ENCODE peak calls at places on chromosomes 7 and 10, in four cellular contexts. One of them, this sample, is unnamed.

GRCh38 chr10:78377362-78377761 is 343.7 kb downstream of the RPS24 start:
- DNase-seq in HTR-8/SVneo: no peak
- DNase-seq in Ammon's horn: no peak
- DNase-seq in OCI-LY7: no peak
- DNase-seq in this sample: no peak

GRCh38 chr10:49174261-49174925 is 13.8 kb downstream of the TMEM273 start:
- DNase-seq in HTR-8/SVneo: no peak
- DNase-seq in Ammon's horn: no peak
- DNase-seq in OCI-LY7: peak; percentile 34
- DNase-seq in this sample: no peak

GRCh38 chr7:117950601-117951278 is 77.5 kb upstream of the CTTNBP2 start:
- DNase-seq in HTR-8/SVneo: no peak
- DNase-seq in Ammon's horn: no peak
- DNase-seq in OCI-LY7: no peak
- DNase-seq in this sample: no peak

GRCh38 chr10:79459243-79459642 is 13.8 kb upstream of the ZCCHC24 start:
- DNase-seq in HTR-8/SVneo: no peak
- DNase-seq in Ammon's horn: no peak
- DNase-seq in OCI-LY7: no peak
- DNase-seq in this sample: no peak

GRCh38 chr10:22805304-22805703 is 90.9 kb upstream of the PIP4K2A start:
- DNase-seq in HTR-8/SVneo: no peak
- DNase-seq in Ammon's horn: peak; percentile 80
- DNase-seq in OCI-LY7: no peak
- DNase-seq in this sample: no peak

GRCh38 chr10:43939939-43940810 is 291.5 kb upstream of the ZNF32 start:
- DNase-seq in HTR-8/SVneo: no peak
- DNase-seq in Ammon's horn: peak; percentile 27
- DNase-seq in OCI-LY7: peak; percentile 45
- DNase-seq in this sample: no peak

GRCh38 chr10:44854693-44855350 is 56.3 kb upstream of the TMEM72 start:
- DNase-seq in HTR-8/SVneo: no peak
- DNase-seq in Ammon's horn: peak; percentile 62
- DNase-seq in OCI-LY7: no peak
- DNase-seq in this sample: no peak

GRCh38 chr10:117534321-117535044 is 8.1 kb upstream of the EMX2 start:
- DNase-seq in HTR-8/SVneo: no peak
- DNase-seq in Ammon's horn: no peak
- DNase-seq in OCI-LY7: no peak
- DNase-seq in this sample: no peak

GRCh38 chr10:114755537-114755936 is 66.0 kb upstream of the FHIP2A start:
- DNase-seq in HTR-8/SVneo: no peak
- DNase-seq in Ammon's horn: no peak
- DNase-seq in OCI-LY7: no peak
- DNase-seq in this sample: peak; percentile 12

GRCh38 chr10:49608925-49609282 is 1.2 kb upstream of the SLC18A3 start:
- DNase-seq in HTR-8/SVneo: no peak
- DNase-seq in Ammon's horn: no peak
- DNase-seq in OCI-LY7: no peak
- DNase-seq in this sample: no peak

GRCh38 chr7:108452707-108453106 is 3.5 kb downstream of the NRCAM start:
- DNase-seq in HTR-8/SVneo: no peak
- DNase-seq in Ammon's horn: peak; percentile 44
- DNase-seq in OCI-LY7: peak; percentile 45
- DNase-seq in this sample: peak; percentile 28

GRCh38 chr10:5234106-5234877 is 37.7 kb downstream of the AKR1C4 start:
- DNase-seq in HTR-8/SVneo: no peak
- DNase-seq in Ammon's horn: peak; percentile 28
- DNase-seq in OCI-LY7: no peak
- DNase-seq in this sample: peak; percentile 46

GRCh38 chr7:157907998-157908782 is 571.4 kb downstream of the DNAJB6 start:
- DNase-seq in HTR-8/SVneo: no peak
- DNase-seq in Ammon's horn: peak; percentile 46
- DNase-seq in OCI-LY7: no peak
- DNase-seq in this sample: no peak

GRCh38 chr10:133334495-133335237 is 2.0 kb downstream of the CALY start:
- DNase-seq in HTR-8/SVneo: no peak
- DNase-seq in Ammon's horn: no peak
- DNase-seq in OCI-LY7: no peak
- DNase-seq in this sample: no peak

GRCh38 chr7:135690566-135690965 is 28.3 kb downstream of the STMP1 start:
- DNase-seq in HTR-8/SVneo: no peak
- DNase-seq in Ammon's horn: no peak
- DNase-seq in OCI-LY7: no peak
- DNase-seq in this sample: no peak

GRCh38 chr10:125094826-125095225 is 65.5 kb downstream of the CTBP2 start:
- DNase-seq in HTR-8/SVneo: no peak
- DNase-seq in Ammon's horn: no peak
- DNase-seq in OCI-LY7: no peak
- DNase-seq in this sample: no peak

GRCh38 chr7:112481833-112482669 is 1.3 kb downstream of the LSMEM1 start:
- DNase-seq in HTR-8/SVneo: peak; percentile 37
- DNase-seq in Ammon's horn: no peak
- DNase-seq in OCI-LY7: no peak
- DNase-seq in this sample: peak; percentile 56

GRCh38 chr10:78332699-78333098 is 299.0 kb downstream of the RPS24 start:
- DNase-seq in HTR-8/SVneo: no peak
- DNase-seq in Ammon's horn: no peak
- DNase-seq in OCI-LY7: no peak
- DNase-seq in this sample: no peak

GRCh38 chr7:54581511-54581910 is 39.3 kb downstream of the VSTM2A start:
- DNase-seq in HTR-8/SVneo: no peak
- DNase-seq in Ammon's horn: no peak
- DNase-seq in OCI-LY7: no peak
- DNase-seq in this sample: no peak

GRCh38 chr7:5367661-5368060 is 56.0 kb downstream of the TNRC18 start:
- DNase-seq in HTR-8/SVneo: no peak
- DNase-seq in Ammon's horn: no peak
- DNase-seq in OCI-LY7: no peak
- DNase-seq in this sample: no peak

GRCh38 chr10:58625070-58625469 is 112.4 kb downstream of the BICC1 start:
- DNase-seq in HTR-8/SVneo: no peak
- DNase-seq in Ammon's horn: no peak
- DNase-seq in OCI-LY7: no peak
- DNase-seq in this sample: no peak

GRCh38 chr10:52280051-52280450 is 34.0 kb upstream of the DKK1 start:
- DNase-seq in HTR-8/SVneo: no peak
- DNase-seq in Ammon's horn: no peak
- DNase-seq in OCI-LY7: no peak
- DNase-seq in this sample: no peak

GRCh38 chr7:117781707-117782106 is 91.5 kb downstream of the CTTNBP2 start:
- DNase-seq in HTR-8/SVneo: no peak
- DNase-seq in Ammon's horn: no peak
- DNase-seq in OCI-LY7: no peak
- DNase-seq in this sample: no peak

GRCh38 chr10:110445871-110446270 is 51.8 kb upstream of the DUSP5 start:
- DNase-seq in HTR-8/SVneo: no peak
- DNase-seq in Ammon's horn: no peak
- DNase-seq in OCI-LY7: no peak
- DNase-seq in this sample: no peak

GRCh38 chr10:65176994-65177393 is 1655.8 kb downstream of the REEP3 start:
- DNase-seq in HTR-8/SVneo: no peak
- DNase-seq in Ammon's horn: no peak
- DNase-seq in OCI-LY7: no peak
- DNase-seq in this sample: no peak

GRCh38 chr7:122143376-122143750 is 686 bp downstream of the AASS start:
- DNase-seq in HTR-8/SVneo: no peak
- DNase-seq in Ammon's horn: peak; percentile 45
- DNase-seq in OCI-LY7: no peak
- DNase-seq in this sample: no peak